ENCODE peak calls at places on chromosomes 2 and 18, in eight cellular contexts. One of them, this sample, is unnamed.

GRCh38 chr2:10400978-10401951 is 46.9 kb downstream of the ODC1 start:
- DNase-seq in HFFc6: no peak
- DNase-seq in neural crest cell: no peak
- DNase-seq in AG04450: no peak
- DNase-seq in CD8-positive, alpha-beta T cell: no peak
- DNase-seq in mammary epithelial cell: no peak
- DNase-seq in BJ: no peak
- DNase-seq in lung: no peak
- DNase-seq in this sample: no peak

GRCh38 chr2:217901826-217902225 is 101.0 kb downstream of the TNS1 start:
- DNase-seq in neural crest cell: no peak
- DNase-seq in lung: no peak
- DNase-seq in AG04450: peak; percentile 59
- DNase-seq in BJ: no peak
- DNase-seq in mammary epithelial cell: no peak
- DNase-seq in CD8-positive, alpha-beta T cell: no peak
- DNase-seq in HFFc6: peak; percentile 55
- DNase-seq in this sample: peak; percentile 89

GRCh38 chr2:154427453-154427852 is 271.0 kb upstream of the KCNJ3 start:
- DNase-seq in BJ: no peak
- DNase-seq in AG04450: no peak
- DNase-seq in neural crest cell: no peak
- DNase-seq in HFFc6: no peak
- DNase-seq in mammary epithelial cell: no peak
- DNase-seq in CD8-positive, alpha-beta T cell: no peak
- DNase-seq in lung: no peak
- DNase-seq in this sample: no peak

GRCh38 chr2:8980096-8980495 is 23.4 kb downstream of the MBOAT2 start:
- DNase-seq in HFFc6: no peak
- DNase-seq in CD8-positive, alpha-beta T cell: no peak
- DNase-seq in BJ: no peak
- DNase-seq in lung: no peak
- DNase-seq in neural crest cell: no peak
- DNase-seq in AG04450: no peak
- DNase-seq in mammary epithelial cell: no peak
- DNase-seq in this sample: no peak

GRCh38 chr2:44233450-44234128 is 41.7 kb upstream of the SLC3A1 start:
- DNase-seq in HFFc6: peak; percentile 51
- DNase-seq in mammary epithelial cell: peak; percentile 22
- DNase-seq in AG04450: peak; percentile 51
- DNase-seq in BJ: no peak
- DNase-seq in CD8-positive, alpha-beta T cell: no peak
- DNase-seq in neural crest cell: no peak
- DNase-seq in lung: no peak
- DNase-seq in this sample: no peak

GRCh38 chr2:120934891-120935338 is 199.2 kb downstream of the GLI2 start:
- DNase-seq in BJ: peak; percentile 87
- DNase-seq in AG04450: peak; percentile 55
- DNase-seq in HFFc6: peak; percentile 96
- DNase-seq in mammary epithelial cell: peak; percentile 82
- DNase-seq in lung: no peak
- DNase-seq in CD8-positive, alpha-beta T cell: no peak
- DNase-seq in neural crest cell: no peak
- DNase-seq in this sample: peak; percentile 83

GRCh38 chr18:34661464-34662087 is 48.5 kb upstream of the DTNA start:
- DNase-seq in HFFc6: peak; percentile 48
- DNase-seq in neural crest cell: no peak
- DNase-seq in mammary epithelial cell: peak; percentile 39
- DNase-seq in CD8-positive, alpha-beta T cell: no peak
- DNase-seq in lung: no peak
- DNase-seq in BJ: no peak
- DNase-seq in AG04450: peak; percentile 7
- DNase-seq in this sample: no peak

GRCh38 chr18:24402209-24402785 is 4.7 kb upstream of the OSBPL1A start:
- DNase-seq in neural crest cell: peak; percentile 20
- DNase-seq in lung: no peak
- DNase-seq in mammary epithelial cell: no peak
- DNase-seq in BJ: no peak
- DNase-seq in HFFc6: no peak
- DNase-seq in CD8-positive, alpha-beta T cell: no peak
- DNase-seq in AG04450: no peak
- DNase-seq in this sample: no peak

GRCh38 chr18:48055351-48055750 is 124.9 kb upstream of the SMAD2 start:
- DNase-seq in neural crest cell: no peak
- DNase-seq in lung: no peak
- DNase-seq in BJ: no peak
- DNase-seq in mammary epithelial cell: no peak
- DNase-seq in HFFc6: no peak
- DNase-seq in CD8-positive, alpha-beta T cell: no peak
- DNase-seq in AG04450: no peak
- DNase-seq in this sample: no peak

GRCh38 chr18:48052291-48052840 is 121.9 kb upstream of the SMAD2 start:
- DNase-seq in mammary epithelial cell: no peak
- DNase-seq in lung: no peak
- DNase-seq in BJ: no peak
- DNase-seq in AG04450: no peak
- DNase-seq in CD8-positive, alpha-beta T cell: no peak
- DNase-seq in neural crest cell: no peak
- DNase-seq in HFFc6: no peak
- DNase-seq in this sample: no peak

GRCh38 chr18:48057018-48057417 is 126.6 kb upstream of the SMAD2 start:
- DNase-seq in BJ: no peak
- DNase-seq in CD8-positive, alpha-beta T cell: no peak
- DNase-seq in mammary epithelial cell: no peak
- DNase-seq in AG04450: no peak
- DNase-seq in HFFc6: no peak
- DNase-seq in neural crest cell: no peak
- DNase-seq in lung: no peak
- DNase-seq in this sample: no peak

GRCh38 chr18:48052845-48053244 is 122.4 kb upstream of the SMAD2 start:
- DNase-seq in HFFc6: no peak
- DNase-seq in neural crest cell: no peak
- DNase-seq in BJ: no peak
- DNase-seq in AG04450: no peak
- DNase-seq in CD8-positive, alpha-beta T cell: no peak
- DNase-seq in mammary epithelial cell: peak; percentile 15
- DNase-seq in lung: no peak
- DNase-seq in this sample: no peak

DNA sequence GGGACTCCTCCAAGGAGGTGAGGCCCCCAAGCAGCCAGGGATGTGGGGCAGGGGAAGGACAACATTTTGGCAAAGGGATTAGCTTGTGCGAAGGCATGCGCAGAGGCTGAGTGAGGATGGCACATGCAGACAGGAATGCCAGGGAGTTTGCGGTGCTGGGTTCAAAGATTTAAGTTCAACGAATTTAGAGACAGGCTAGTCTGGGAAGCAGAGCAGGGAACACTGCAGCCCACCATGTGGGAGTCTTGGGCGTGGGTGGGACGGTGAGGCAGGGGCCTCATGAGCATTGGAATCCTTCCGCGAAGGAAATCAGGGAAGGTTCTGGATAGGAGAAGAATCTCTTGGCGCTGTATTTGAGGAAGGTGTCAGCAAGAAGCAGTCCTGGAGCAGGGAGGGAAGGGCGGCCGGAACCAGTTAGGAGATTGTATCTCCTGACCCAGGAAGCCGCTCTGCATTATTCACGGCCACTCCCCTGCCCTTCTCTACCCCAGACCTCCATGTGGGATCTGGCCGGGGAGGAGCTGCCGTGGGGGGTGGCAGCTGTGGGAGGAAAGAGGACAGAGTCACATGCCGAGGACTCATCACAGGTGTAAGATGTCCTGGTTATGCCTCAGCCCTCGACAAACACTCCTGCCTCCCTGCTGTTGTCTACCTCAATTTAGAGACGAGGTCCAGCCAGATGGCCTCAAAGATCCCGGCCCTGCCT is 123.6 kb upstream of the SMAD2 start:
- DNase-seq in mammary epithelial cell: no peak
- DNase-seq in CD8-positive, alpha-beta T cell: no peak
- DNase-seq in BJ: no peak
- DNase-seq in HFFc6: no peak
- DNase-seq in AG04450: no peak
- DNase-seq in lung: no peak
- DNase-seq in neural crest cell: no peak
- DNase-seq in this sample: no peak
- TF ChIP-seq CTCF in mammary epithelial cell: no peak
- TF ChIP-seq CTCF in CD8-positive, alpha-beta T cell: no peak
- TF ChIP-seq CTCF in BJ: no peak
- TF ChIP-seq CTCF in HFFc6: no peak
- TF ChIP-seq CTCF in AG04450: no peak
- TF ChIP-seq CTCF in lung: no peak
- TF ChIP-seq CTCF in neural crest cell: no peak
- TF ChIP-seq CTCF in this sample: no peak

GRCh38 chr18:53375641-53376040 is 848.8 kb downstream of the MBD2 start:
- DNase-seq in HFFc6: no peak
- DNase-seq in CD8-positive, alpha-beta T cell: no peak
- DNase-seq in mammary epithelial cell: no peak
- DNase-seq in AG04450: no peak
- DNase-seq in lung: peak; percentile 76
- DNase-seq in BJ: no peak
- DNase-seq in neural crest cell: no peak
- DNase-seq in this sample: no peak

GRCh38 chr18:53382870-53383269 is 841.6 kb downstream of the MBD2 start:
- DNase-seq in BJ: no peak
- DNase-seq in mammary epithelial cell: no peak
- DNase-seq in lung: no peak
- DNase-seq in CD8-positive, alpha-beta T cell: no peak
- DNase-seq in AG04450: no peak
- DNase-seq in HFFc6: no peak
- DNase-seq in neural crest cell: no peak
- DNase-seq in this sample: no peak

GRCh38 chr18:53385889-53386288 is 838.6 kb downstream of the MBD2 start:
- DNase-seq in mammary epithelial cell: no peak
- DNase-seq in AG04450: no peak
- DNase-seq in neural crest cell: no peak
- DNase-seq in CD8-positive, alpha-beta T cell: no peak
- DNase-seq in HFFc6: no peak
- DNase-seq in BJ: no peak
- DNase-seq in lung: no peak
- DNase-seq in this sample: no peak

DNA sequence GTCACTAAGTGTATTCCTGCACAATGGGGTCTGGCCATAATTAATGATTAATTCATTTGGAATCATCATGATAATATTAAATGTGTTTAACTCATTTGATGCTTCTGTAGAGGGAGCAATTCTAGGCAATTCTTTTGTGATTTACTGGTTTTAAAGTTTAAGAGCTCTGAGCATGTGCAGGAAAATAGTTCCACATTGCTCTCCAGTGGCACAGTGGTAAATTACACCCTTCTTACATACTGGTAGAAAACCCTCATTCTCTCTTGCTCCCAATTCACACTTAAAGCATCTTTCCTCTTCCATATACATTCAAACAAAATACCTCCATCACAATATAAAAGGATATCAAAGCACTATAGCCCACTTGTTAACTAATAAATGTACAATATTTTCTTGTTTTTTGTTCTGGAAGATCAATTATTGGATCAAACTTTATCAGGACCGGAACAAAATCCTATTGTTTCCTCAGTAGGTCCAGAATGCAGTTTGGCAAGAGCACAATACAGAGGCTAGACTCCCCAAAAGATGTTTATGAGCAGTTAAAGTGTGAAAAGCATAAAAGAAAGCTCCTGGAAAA is 844.3 kb downstream of the MBD2 start:
- DNase-seq in lung: no peak
- DNase-seq in CD8-positive, alpha-beta T cell: no peak
- DNase-seq in mammary epithelial cell: peak; percentile 14
- DNase-seq in HFFc6: peak; percentile 35
- DNase-seq in AG04450: no peak
- DNase-seq in neural crest cell: peak; percentile 5
- DNase-seq in BJ: no peak
- DNase-seq in this sample: no peak
- TF ChIP-seq CTCF in lung: no peak
- TF ChIP-seq CTCF in CD8-positive, alpha-beta T cell: no peak
- TF ChIP-seq CTCF in mammary epithelial cell: peak; percentile 51
- TF ChIP-seq CTCF in HFFc6: peak; percentile 78
- TF ChIP-seq CTCF in AG04450: no peak
- TF ChIP-seq CTCF in neural crest cell: peak; percentile 73
- TF ChIP-seq CTCF in BJ: peak; percentile 53
- TF ChIP-seq CTCF in this sample: peak; percentile 58

GRCh38 chr2:18154812-18155211 is 276.3 kb downstream of the KCNS3 start:
- DNase-seq in BJ: no peak
- DNase-seq in neural crest cell: no peak
- DNase-seq in CD8-positive, alpha-beta T cell: no peak
- DNase-seq in mammary epithelial cell: no peak
- DNase-seq in HFFc6: peak; percentile 5
- DNase-seq in lung: no peak
- DNase-seq in AG04450: no peak
- DNase-seq in this sample: no peak

GRCh38 chr2:18151237-18151636 is 272.8 kb downstream of the KCNS3 start:
- DNase-seq in HFFc6: no peak
- DNase-seq in BJ: no peak
- DNase-seq in mammary epithelial cell: no peak
- DNase-seq in lung: no peak
- DNase-seq in AG04450: no peak
- DNase-seq in neural crest cell: no peak
- DNase-seq in CD8-positive, alpha-beta T cell: no peak
- DNase-seq in this sample: no peak

GRCh38 chr2:18154259-18154658 is 275.8 kb downstream of the KCNS3 start:
- DNase-seq in lung: no peak
- DNase-seq in neural crest cell: no peak
- DNase-seq in AG04450: no peak
- DNase-seq in mammary epithelial cell: peak; percentile 57
- DNase-seq in CD8-positive, alpha-beta T cell: no peak
- DNase-seq in HFFc6: peak; percentile 22
- DNase-seq in BJ: no peak
- DNase-seq in this sample: no peak

GRCh38 chr2:18153741-18154140 is 275.3 kb downstream of the KCNS3 start:
- DNase-seq in CD8-positive, alpha-beta T cell: no peak
- DNase-seq in lung: no peak
- DNase-seq in neural crest cell: no peak
- DNase-seq in BJ: no peak
- DNase-seq in AG04450: no peak
- DNase-seq in HFFc6: no peak
- DNase-seq in mammary epithelial cell: no peak
- DNase-seq in this sample: no peak

GRCh38 chr2:18149660-18150246 is 271.3 kb downstream of the KCNS3 start:
- DNase-seq in CD8-positive, alpha-beta T cell: no peak
- DNase-seq in HFFc6: peak; percentile 49
- DNase-seq in mammary epithelial cell: peak; percentile 24
- DNase-seq in AG04450: peak; percentile 30
- DNase-seq in neural crest cell: no peak
- DNase-seq in BJ: no peak
- DNase-seq in lung: no peak
- DNase-seq in this sample: no peak
- TF ChIP-seq CTCF in CD8-positive, alpha-beta T cell: no peak
- TF ChIP-seq CTCF in HFFc6: peak; percentile 87
- TF ChIP-seq CTCF in mammary epithelial cell: peak; percentile 84
- TF ChIP-seq CTCF in AG04450: peak; percentile 90
- TF ChIP-seq CTCF in neural crest cell: peak; percentile 77
- TF ChIP-seq CTCF in BJ: peak; percentile 80
- TF ChIP-seq CTCF in lung: peak; percentile 31
- TF ChIP-seq CTCF in this sample: peak; percentile 83

DNA sequence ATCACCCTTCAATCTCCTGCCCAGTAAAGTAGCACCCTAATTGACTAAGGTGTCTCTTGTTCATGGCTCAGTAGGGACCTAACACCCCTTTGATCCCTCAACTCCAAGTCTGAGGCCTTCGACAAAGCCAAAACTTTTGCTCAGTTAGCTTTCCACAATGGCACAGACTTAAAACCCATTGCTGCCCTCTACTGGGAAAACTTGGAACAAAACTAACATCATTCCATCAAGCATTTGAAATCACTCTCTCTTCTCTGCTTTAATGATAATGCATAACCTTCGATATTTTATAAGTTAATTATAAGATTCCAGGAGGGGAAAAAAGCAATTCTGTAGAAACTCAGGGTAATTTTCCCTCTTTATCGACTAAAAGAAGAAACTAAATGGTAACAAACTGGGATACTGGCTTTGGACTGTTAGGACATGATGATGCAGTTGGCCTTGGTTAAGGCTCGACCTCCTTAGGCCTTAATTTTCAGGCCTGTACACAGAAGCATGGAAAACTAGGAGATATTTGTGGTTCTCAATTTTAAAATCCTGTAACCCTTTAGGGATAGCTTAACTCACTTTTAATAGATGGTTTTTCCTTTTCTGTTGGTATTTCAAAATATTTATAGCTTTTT is 127.8 kb downstream of the STK39 start:
- DNase-seq in neural crest cell: peak; percentile 44
- DNase-seq in lung: no peak
- DNase-seq in CD8-positive, alpha-beta T cell: no peak
- DNase-seq in mammary epithelial cell: peak; percentile 30
- DNase-seq in AG04450: peak; percentile 32
- DNase-seq in BJ: peak; percentile 8
- DNase-seq in HFFc6: peak; percentile 53
- DNase-seq in this sample: no peak
- TF ChIP-seq CTCF in neural crest cell: peak; percentile 72
- TF ChIP-seq CTCF in lung: peak; percentile 28
- TF ChIP-seq CTCF in CD8-positive, alpha-beta T cell: peak; percentile 41
- TF ChIP-seq CTCF in mammary epithelial cell: peak; percentile 52
- TF ChIP-seq CTCF in AG04450: peak; percentile 69
- TF ChIP-seq CTCF in BJ: peak; percentile 65
- TF ChIP-seq CTCF in HFFc6: peak; percentile 82
- TF ChIP-seq CTCF in this sample: peak; percentile 37

This sample was measured in right atrium auricular region.